ENCODE peak calls at places on chromosomes 12 and 14, in six cellular contexts. N, F, Y, Q, B and T are unnamed samples.

GRCh38 chr12:109782322-109782695 is 50.9 kb downstream of the TRPV4 start:
- DNase-seq in Y (no peak), Q (no peak), B (no peak), F (no peak), N (no peak), T (no peak)

GRCh38 chr14:41532255-41532654 is 74.4 kb upstream of the LRFN5 start:
- DNase-seq in Q (no peak), N (no peak), Y (no peak), B (no peak), F (no peak), T (no peak)

GRCh38 chr12:67593871-67594330 is 54.6 kb upstream of the DYRK2 start:
- DNase-seq in N (no peak), Q (no peak), F (no peak), B (no peak), Y (no peak), T (no peak)

GRCh38 chr12:100337727-100338126 is 19.1 kb upstream of the SLC17A8 start:
- DNase-seq in B (no peak), N (no peak), Y (no peak), F (no peak), Q (no peak), T (no peak)

GRCh38 chr14:56300495-56300894 is 182.3 kb downstream of the PELI2 start:
- DNase-seq in F (no peak), N (no peak), B (no peak), Y (no peak), Q (no peak), T (no peak)

GRCh38 chr12:104680070-104680469 is 223.3 kb downstream of the CHST11 start:
- DNase-seq in B (no peak), N (peak), Y (no peak), F (no peak), Q (peak), T (peak)

GRCh38 chr14:100294963-100295330 is 11.3 kb downstream of the SLC25A29 start:
- DNase-seq in N (no peak), F (no peak), Y (no peak), Q (no peak), B (no peak), T (no peak)

GRCh38 chr12:12010277-12011031 is 60.3 kb upstream of the BCL2L14 start:
- DNase-seq in N (peak), F (no peak), Y (no peak), B (no peak), Q (no peak), T (no peak)

GRCh38 chr14:74571901-74572828 is 39.9 kb downstream of the LTBP2 start:
- DNase-seq in B (no peak), Q (no peak), Y (no peak), F (peak), N (no peak), T (peak)

GRCh38 chr14:96631621-96632362 is 129.6 kb downstream of the PAPOLA start:
- DNase-seq in Q (no peak), F (peak), N (no peak), B (no peak), Y (no peak), T (no peak)

GRCh38 chr14:74569387-74569786 is 42.6 kb downstream of the LTBP2 start:
- DNase-seq in B (no peak), N (no peak), F (no peak), Q (no peak), Y (no peak), T (no peak)

GRCh38 chr14:41285193-41285748 is 321.4 kb upstream of the LRFN5 start:
- DNase-seq in F (peak), B (peak), Y (no peak), N (no peak), Q (peak), T (no peak)

GRCh38 chr12:107843351-107844311 is 69.1 kb downstream of the ASCL4 start:
- DNase-seq in F (no peak), B (peak), Q (no peak), N (no peak), Y (no peak), T (no peak)

GRCh38 chr12:114499338-114499737 is 93.4 kb upstream of the TBX5 start:
- DNase-seq in Y (no peak), B (no peak), N (no peak), F (no peak), Q (no peak), T (no peak)

GRCh38 chr12:110937104-110937641 is 16.8 kb upstream of the MYL2 start:
- DNase-seq in Y (peak), Q (peak), B (peak), N (peak), F (peak), T (peak)

GRCh38 chr12:124739953-124740561 is 123.6 kb downstream of the SCARB1 start:
- DNase-seq in B (no peak), F (no peak), Y (no peak), N (no peak), Q (no peak), T (no peak)

GRCh38 chr14:20614038-20614840 is 23.1 kb upstream of the RNASE12 start:
- DNase-seq in N (no peak), Y (no peak), B (peak), F (peak), Q (no peak), T (no peak)

GRCh38 chr12:132603240-132604107 is 6.9 kb downstream of the LRCOL1 start:
- DNase-seq in Y (no peak), F (no peak), N (no peak), Q (no peak), B (peak), T (no peak)

GRCh38 chr12:26119391-26119981 is 5.4 kb downstream of the BHLHE41 start:
- DNase-seq in N (peak), F (peak), B (no peak), Q (no peak), Y (no peak), T (peak)

GRCh38 chr14:77601846-77602609 is 14.4 kb downstream of the SPTLC2 start:
- DNase-seq in Y (no peak), N (no peak), B (no peak), F (no peak), Q (no peak), T (no peak)

GRCh38 chr14:50417853-50418252 is 21.2 kb upstream of the CDKL1 start:
- DNase-seq in B (no peak), Q (no peak), F (no peak), Y (no peak), N (no peak), T (no peak)

GRCh38 chr12:104750061-104750460 is 208.0 kb downstream of the SLC41A2 start:
- DNase-seq in B (no peak), N (peak), F (no peak), Q (no peak), Y (no peak), T (no peak)

GRCh38 chr12:3168775-3169221 is 91.6 kb downstream of the TSPAN9 start:
- DNase-seq in B (no peak), N (no peak), Y (no peak), Q (no peak), F (peak), T (peak)

GRCh38 chr12:89951050-89951693 is 242.5 kb upstream of the ATP2B1 start:
- DNase-seq in N (peak), B (no peak), Y (no peak), F (peak), Q (no peak), T (no peak)

GRCh38 chr14:85250369-85250768 is 279.6 kb upstream of the FLRT2 start:
- DNase-seq in Q (no peak), B (peak), F (no peak), N (no peak), Y (no peak), T (no peak)

GRCh38 chr12:124568431-124569374 is 1.3 kb upstream of the NCOR2 start:
- DNase-seq in N (peak), Q (peak), F (peak), B (no peak), Y (no peak), T (no peak)

GRCh38 chr12:48601013-48601756 is 31.3 kb upstream of the LALBA start:
- DNase-seq in F (no peak), N (peak), Y (no peak), Q (no peak), B (no peak), T (no peak)

GRCh38 chr12:47238665-47239064 is 158.9 kb upstream of the AMIGO2 start:
- DNase-seq in Q (no peak), N (no peak), F (no peak), Y (no peak), B (no peak), T (no peak)

GRCh38 chr14:75418779-75419768 is 8.7 kb upstream of the JDP2 start:
- DNase-seq in B (peak), Y (no peak), Q (no peak), N (peak), F (peak), T (peak)

GRCh38 chr12:83158613-83159207 is 472.0 kb downstream of the TMTC2 start:
- DNase-seq in Q (no peak), B (no peak), N (peak), Y (no peak), F (no peak), T (no peak)

GRCh38 chr12:4819654-4820053 is 90.1 kb upstream of the KCNA1 start:
- DNase-seq in Q (no peak), Y (no peak), F (no peak), N (peak), B (no peak), T (no peak)

GRCh38 chr14:68608235-68608962 is 184.5 kb downstream of the ZFP36L1 start:
- DNase-seq in B (no peak), Q (no peak), N (no peak), Y (no peak), F (no peak), T (no peak)

GRCh38 chr14:103259801-103260628 is 74.0 kb upstream of the EIF5 start:
- DNase-seq in Y (no peak), F (no peak), N (no peak), Q (no peak), B (no peak), T (no peak)

GRCh38 chr14:92897922-92898599 is 24.9 kb upstream of the CHGA start:
- DNase-seq in F (no peak), Q (no peak), B (no peak), Y (no peak), N (peak), T (no peak)

GRCh38 chr12:55927588-55928502 is at the start of gene PYM1:
- DNase-seq in B (peak), Q (peak), N (peak), F (peak), Y (peak), T (peak)

GRCh38 chr12:61750604-61751003 is 509.6 kb upstream of the USP15 start:
- DNase-seq in N (no peak), B (no peak), Y (no peak), F (no peak), Q (no peak), T (no peak)